ENCODE peak calls at places on chromosomes 13 and 19, in eight cellular contexts. S, J, N, Z, Q, O, I and A are unnamed samples.

GRCh38 chr13:69641773-69642172 is 465.9 kb upstream of the ATXN8OS start:
- DNase-seq in S (no peak), J (no peak), N (no peak), Z (no peak), Q (no peak), O (no peak), I (no peak), A (no peak)

GRCh38 chr13:107867701-107868661 is 347.4 kb downstream of the LIG4 start:
- DNase-seq in S (peak), J (peak), N (no peak), Z (no peak), Q (no peak), O (no peak), I (no peak), A (peak)

GRCh38 chr13:86399572-86399971 is 600.4 kb upstream of the SLITRK6 start:
- DNase-seq in S (no peak), J (no peak), N (no peak), Z (no peak), Q (no peak), O (no peak), I (no peak), A (no peak)

GRCh38 chr19:48718711-48719231 is 754 bp downstream of the MAMSTR start:
- DNase-seq in S (no peak), J (no peak), N (no peak), Z (no peak), Q (no peak), O (no peak), I (peak), A (no peak)

GRCh38 chr13:36998624-36999041 is 507 bp downstream of the ALG5 start:
- DNase-seq in S (no peak), J (peak), N (no peak), Z (peak), Q (no peak), O (peak), I (no peak), A (no peak)

GRCh38 chr13:42656136-42656535 is 82.2 kb downstream of the TNFSF11 start:
- DNase-seq in S (no peak), J (no peak), N (no peak), Z (no peak), Q (no peak), O (no peak), I (no peak), A (no peak)

GRCh38 chr19:15717781-15718180 is 10.0 kb upstream of the OR10H2 start:
- DNase-seq in S (no peak), J (no peak), N (no peak), Z (no peak), Q (no peak), O (no peak), I (no peak), A (no peak)

GRCh38 chr13:112205990-112206389 is 139.0 kb downstream of the SOX1 start:
- DNase-seq in S (no peak), J (no peak), N (no peak), Z (no peak), Q (no peak), O (no peak), I (no peak), A (no peak)

GRCh38 chr13:32894589-32895001 is 121.6 kb upstream of the KL start:
- DNase-seq in S (peak), J (no peak), N (no peak), Z (no peak), Q (no peak), O (no peak), I (no peak), A (no peak)

GRCh38 chr19:45130888-45131615 is 29.7 kb downstream of the NKPD1 start:
- DNase-seq in S (peak), J (no peak), N (no peak), Z (no peak), Q (no peak), O (no peak), I (no peak), A (peak)

GRCh38 chr19:10152100-10152499 is 32.4 kb upstream of the EIF3G start:
- DNase-seq in S (no peak), J (no peak), N (no peak), Z (no peak), Q (no peak), O (no peak), I (no peak), A (no peak)

GRCh38 chr13:90084684-90085290 is 1262.7 kb upstream of the MIR17HG start:
- DNase-seq in S (no peak), J (no peak), N (no peak), Z (no peak), Q (no peak), O (no peak), I (no peak), A (no peak)

GRCh38 chr13:93698016-93698613 is 471.5 kb downstream of the GPC6 start:
- DNase-seq in S (no peak), J (no peak), N (no peak), Z (no peak), Q (no peak), O (no peak), I (no peak), A (no peak)

GRCh38 chr19:44948237-44948636 is 2.4 kb downstream of the APOC2 start:
- DNase-seq in S (no peak), J (no peak), N (no peak), Z (no peak), Q (no peak), O (no peak), I (no peak), A (no peak)

GRCh38 chr13:49622174-49622946 is 5.9 kb upstream of the ARL11 start:
- DNase-seq in S (no peak), J (no peak), N (no peak), Z (no peak), Q (no peak), O (no peak), I (peak), A (no peak)

GRCh38 chr13:20188649-20189553 is 3.8 kb downstream of the GJB2 start:
- DNase-seq in S (no peak), J (peak), N (no peak), Z (no peak), Q (no peak), O (peak), I (no peak), A (no peak)

GRCh38 chr13:95564091-95564490 is 11.6 kb downstream of the CLDN10 start:
- DNase-seq in S (no peak), J (no peak), N (no peak), Z (no peak), Q (no peak), O (no peak), I (no peak), A (no peak)

GRCh38 chr13:99370476-99371272 is 63.5 kb upstream of the GPR183 start:
- DNase-seq in S (no peak), J (no peak), N (no peak), Z (no peak), Q (no peak), O (no peak), I (no peak), A (no peak)

GRCh38 chr19:50565984-50566903 is 2.0 kb downstream of the LRRC4B start:
- DNase-seq in S (no peak), J (no peak), N (no peak), Z (no peak), Q (no peak), O (no peak), I (no peak), A (no peak)

GRCh38 chr13:99956473-99957349 is 14.9 kb downstream of the ZIC5 start:
- DNase-seq in S (no peak), J (no peak), N (no peak), Z (no peak), Q (no peak), O (no peak), I (no peak), A (no peak)

GRCh38 chr19:3683405-3683865 is 16.8 kb downstream of the PIP5K1C start:
- DNase-seq in S (no peak), J (no peak), N (no peak), Z (peak), Q (no peak), O (no peak), I (peak), A (no peak)

GRCh38 chr13:49436890-49437289 is 7.0 kb downstream of the CAB39L start:
- DNase-seq in S (peak), J (peak), N (peak), Z (peak), Q (no peak), O (no peak), I (peak), A (no peak)

GRCh38 chr19:22623841-22624221 is 10.3 kb upstream of the ZNF492 start:
- DNase-seq in S (no peak), J (no peak), N (no peak), Z (no peak), Q (no peak), O (no peak), I (no peak), A (no peak)

GRCh38 chr13:31050486-31051400 is 111.0 kb downstream of the HSPH1 start:
- DNase-seq in S (peak), J (no peak), N (no peak), Z (no peak), Q (no peak), O (no peak), I (no peak), A (no peak)

GRCh38 chr13:25300861-25301346 is 521 bp upstream of the NUP58 start:
- DNase-seq in S (no peak), J (peak), N (no peak), Z (peak), Q (no peak), O (peak), I (peak), A (no peak)

GRCh38 chr13:38090913-38091312 is 221.3 kb upstream of the TRPC4 start:
- DNase-seq in S (no peak), J (no peak), N (no peak), Z (no peak), Q (no peak), O (no peak), I (no peak), A (no peak)

GRCh38 chr13:99380921-99381645 is 73.9 kb upstream of the GPR183 start:
- DNase-seq in S (peak), J (no peak), N (no peak), Z (no peak), Q (no peak), O (no peak), I (no peak), A (no peak)

GRCh38 chr19:16273005-16273404 is 51.6 kb upstream of the KLF2 start:
- DNase-seq in S (no peak), J (no peak), N (no peak), Z (peak), Q (no peak), O (no peak), I (peak), A (no peak)

GRCh38 chr19:33763661-33764343 is 32.9 kb upstream of the KCTD15 start:
- DNase-seq in S (no peak), J (peak), N (no peak), Z (no peak), Q (no peak), O (no peak), I (peak), A (no peak)

GRCh38 chr19:46970815-46971214 is 48.8 kb upstream of the NPAS1 start:
- DNase-seq in S (peak), J (no peak), N (no peak), Z (no peak), Q (no peak), O (no peak), I (peak), A (no peak)

DNA sequence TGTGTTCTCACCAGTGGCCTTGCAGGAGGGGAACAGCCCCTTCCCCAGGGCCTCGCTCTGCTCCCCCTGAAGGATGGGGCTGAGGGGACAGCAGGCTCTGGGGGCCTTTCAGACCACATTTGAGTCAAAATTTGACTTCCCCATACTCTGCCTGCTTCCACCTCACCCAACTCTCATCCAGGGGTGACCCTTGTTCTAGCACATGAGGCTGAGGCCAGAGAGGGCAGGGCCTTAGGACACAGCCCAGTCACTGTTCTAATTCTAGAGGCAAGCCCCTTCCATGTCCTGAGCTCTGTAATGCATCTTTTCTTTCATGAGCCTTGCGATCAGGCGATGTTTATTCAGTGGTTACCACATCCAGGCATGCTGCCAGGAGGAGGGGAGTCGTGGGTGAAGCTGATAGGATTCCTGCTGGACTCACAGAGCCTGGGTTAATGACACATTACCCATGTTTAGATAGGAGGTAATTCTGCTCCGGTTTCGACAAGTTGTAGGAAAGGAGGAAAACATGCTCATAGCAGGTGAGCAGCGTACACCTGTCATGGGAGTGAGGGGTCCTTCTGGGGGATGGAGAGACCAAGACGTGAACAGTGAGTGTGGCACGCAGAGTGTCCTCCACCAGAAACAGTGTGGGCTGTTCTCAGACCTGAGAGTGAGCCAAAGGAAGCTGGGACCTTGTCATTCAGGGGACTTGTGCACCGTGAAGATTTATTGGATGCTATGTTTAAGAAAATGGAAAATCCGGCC is 9.3 kb downstream of the RPS9 start:
- DNase-seq in S (peak), J (peak), N (peak), Z (peak), Q (peak), O (peak), I (peak), A (peak)
- TF ChIP-seq POLR2A in S (peak), J (peak), N (no peak), Z (no peak), Q (no peak), O (peak), I (no peak), A (no peak)

GRCh38 chr19:57719901-57720519 is 7.4 kb downstream of the ZNF671 start:
- DNase-seq in S (no peak), J (no peak), N (no peak), Z (no peak), Q (no peak), O (no peak), I (no peak), A (no peak)
- TF ChIP-seq POLR2A in S (no peak), J (no peak), N (no peak), Z (no peak), Q (no peak), O (no peak), I (no peak), A (no peak)

GRCh38 chr13:40996433-40997095 is 22.6 kb downstream of the ELF1 start:
- DNase-seq in S (no peak), J (no peak), N (no peak), Z (no peak), Q (no peak), O (no peak), I (no peak), A (no peak)
- TF ChIP-seq POLR2A in S (no peak), J (no peak), N (no peak), Z (no peak), Q (no peak), O (no peak), I (no peak), A (no peak)

DNA sequence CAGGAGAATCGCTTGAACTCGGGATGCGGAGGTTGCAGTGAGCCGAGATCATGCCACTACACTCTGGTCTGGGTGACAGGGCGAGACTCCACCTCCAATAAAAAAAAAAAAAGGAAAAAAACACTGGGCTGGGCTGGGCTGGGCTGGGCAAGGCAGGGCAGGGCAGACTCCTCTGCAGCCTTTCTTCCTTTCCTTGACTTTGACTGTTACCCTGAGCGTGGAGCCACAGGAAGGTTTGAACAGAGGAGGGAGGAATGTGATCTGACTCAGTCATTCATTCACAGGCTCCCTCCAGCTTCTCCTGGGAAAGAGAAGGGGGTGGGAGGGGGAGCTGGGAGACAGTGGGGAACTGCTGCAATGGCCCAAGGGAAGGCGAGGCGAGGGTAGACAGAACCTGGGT is 2.7 kb upstream of the ACTN4 start:
- DNase-seq in S (no peak), J (no peak), N (no peak), Z (no peak), Q (no peak), O (peak), I (no peak), A (no peak)
- TF ChIP-seq POLR2A in S (no peak), J (no peak), N (no peak), Z (no peak), Q (no peak), O (peak), I (no peak), A (no peak)